ENCODE peak calls at places on chromosomes 16 and 17, in ten cellular contexts. One of them, this sample, is unnamed.

GRCh38 chr17:7043544-7044268 is at the start of gene SLC16A11:
- DNase-seq in tibial artery: no peak
- DNase-seq in NAMALWA: no peak
- DNase-seq in activated T-helper 1 cell treated with anti-CD3 and anti-CD28 coated beads, Interleukin-2, amount 50 U/mL, for 16 hours: no peak
- DNase-seq in T-helper 1 cell: no peak
- DNase-seq in T-helper 9 cell: no peak
- DNase-seq in OCI-LY7: no peak
- DNase-seq in stimulated activated CD4-positive, alpha-beta T cell treated with anti-CD3 and anti-CD28 coated beads, Interleukin-2, amount 100 ng/mL, for 48 hours: no peak
- DNase-seq in left ventricle myocardium inferior: peak
- DNase-seq in ACHN: peak
- DNase-seq in this sample: peak

GRCh38 chr16:55815320-55815719 is 17.6 kb downstream of the CES1 start:
- DNase-seq in tibial artery: no peak
- DNase-seq in NAMALWA: no peak
- DNase-seq in activated T-helper 1 cell treated with anti-CD3 and anti-CD28 coated beads, Interleukin-2, amount 50 U/mL, for 16 hours: no peak
- DNase-seq in T-helper 1 cell: no peak
- DNase-seq in T-helper 9 cell: no peak
- DNase-seq in OCI-LY7: no peak
- DNase-seq in stimulated activated CD4-positive, alpha-beta T cell treated with anti-CD3 and anti-CD28 coated beads, Interleukin-2, amount 100 ng/mL, for 48 hours: no peak
- DNase-seq in left ventricle myocardium inferior: no peak
- DNase-seq in ACHN: no peak
- DNase-seq in this sample: no peak

GRCh38 chr16:52069866-52070265 is 477.1 kb downstream of the TOX3 start:
- DNase-seq in tibial artery: no peak
- DNase-seq in NAMALWA: no peak
- DNase-seq in activated T-helper 1 cell treated with anti-CD3 and anti-CD28 coated beads, Interleukin-2, amount 50 U/mL, for 16 hours: no peak
- DNase-seq in T-helper 1 cell: no peak
- DNase-seq in T-helper 9 cell: no peak
- DNase-seq in OCI-LY7: no peak
- DNase-seq in stimulated activated CD4-positive, alpha-beta T cell treated with anti-CD3 and anti-CD28 coated beads, Interleukin-2, amount 100 ng/mL, for 48 hours: no peak
- DNase-seq in left ventricle myocardium inferior: no peak
- DNase-seq in ACHN: peak
- DNase-seq in this sample: no peak

GRCh38 chr17:7656958-7657715 is 6.4 kb downstream of the ATP1B2 start:
- DNase-seq in tibial artery: peak
- DNase-seq in NAMALWA: no peak
- DNase-seq in activated T-helper 1 cell treated with anti-CD3 and anti-CD28 coated beads, Interleukin-2, amount 50 U/mL, for 16 hours: no peak
- DNase-seq in T-helper 1 cell: no peak
- DNase-seq in T-helper 9 cell: no peak
- DNase-seq in OCI-LY7: no peak
- DNase-seq in stimulated activated CD4-positive, alpha-beta T cell treated with anti-CD3 and anti-CD28 coated beads, Interleukin-2, amount 100 ng/mL, for 48 hours: no peak
- DNase-seq in left ventricle myocardium inferior: peak
- DNase-seq in ACHN: no peak
- DNase-seq in this sample: peak

GRCh38 chr17:81418710-81419332 is 23.6 kb downstream of the BAHCC1 start:
- DNase-seq in tibial artery: no peak
- DNase-seq in NAMALWA: peak
- DNase-seq in activated T-helper 1 cell treated with anti-CD3 and anti-CD28 coated beads, Interleukin-2, amount 50 U/mL, for 16 hours: no peak
- DNase-seq in T-helper 1 cell: no peak
- DNase-seq in T-helper 9 cell: no peak
- DNase-seq in OCI-LY7: no peak
- DNase-seq in stimulated activated CD4-positive, alpha-beta T cell treated with anti-CD3 and anti-CD28 coated beads, Interleukin-2, amount 100 ng/mL, for 48 hours: no peak
- DNase-seq in left ventricle myocardium inferior: no peak
- DNase-seq in ACHN: no peak
- DNase-seq in this sample: no peak

GRCh38 chr16:48448799-48449481 is 63.7 kb upstream of the SIAH1 start:
- DNase-seq in tibial artery: no peak
- DNase-seq in NAMALWA: no peak
- DNase-seq in activated T-helper 1 cell treated with anti-CD3 and anti-CD28 coated beads, Interleukin-2, amount 50 U/mL, for 16 hours: no peak
- DNase-seq in T-helper 1 cell: no peak
- DNase-seq in T-helper 9 cell: no peak
- DNase-seq in OCI-LY7: no peak
- DNase-seq in stimulated activated CD4-positive, alpha-beta T cell treated with anti-CD3 and anti-CD28 coated beads, Interleukin-2, amount 100 ng/mL, for 48 hours: no peak
- DNase-seq in left ventricle myocardium inferior: no peak
- DNase-seq in ACHN: no peak
- DNase-seq in this sample: no peak

GRCh38 chr17:55783684-55784245 is 32.9 kb downstream of the PCTP start:
- DNase-seq in tibial artery: peak
- DNase-seq in NAMALWA: no peak
- DNase-seq in activated T-helper 1 cell treated with anti-CD3 and anti-CD28 coated beads, Interleukin-2, amount 50 U/mL, for 16 hours: no peak
- DNase-seq in T-helper 1 cell: no peak
- DNase-seq in T-helper 9 cell: no peak
- DNase-seq in OCI-LY7: no peak
- DNase-seq in stimulated activated CD4-positive, alpha-beta T cell treated with anti-CD3 and anti-CD28 coated beads, Interleukin-2, amount 100 ng/mL, for 48 hours: no peak
- DNase-seq in left ventricle myocardium inferior: peak
- DNase-seq in ACHN: no peak
- DNase-seq in this sample: no peak

GRCh38 chr17:73338050-73338491 is 26.3 kb upstream of the CDC42EP4 start:
- DNase-seq in tibial artery: peak
- DNase-seq in NAMALWA: no peak
- DNase-seq in activated T-helper 1 cell treated with anti-CD3 and anti-CD28 coated beads, Interleukin-2, amount 50 U/mL, for 16 hours: no peak
- DNase-seq in T-helper 1 cell: no peak
- DNase-seq in T-helper 9 cell: no peak
- DNase-seq in OCI-LY7: no peak
- DNase-seq in stimulated activated CD4-positive, alpha-beta T cell treated with anti-CD3 and anti-CD28 coated beads, Interleukin-2, amount 100 ng/mL, for 48 hours: no peak
- DNase-seq in left ventricle myocardium inferior: no peak
- DNase-seq in ACHN: no peak
- DNase-seq in this sample: peak

GRCh38 chr17:35051183-35051578 is 12.3 kb downstream of the RFFL start:
- DNase-seq in tibial artery: no peak
- DNase-seq in NAMALWA: peak
- DNase-seq in activated T-helper 1 cell treated with anti-CD3 and anti-CD28 coated beads, Interleukin-2, amount 50 U/mL, for 16 hours: no peak
- DNase-seq in T-helper 1 cell: peak
- DNase-seq in T-helper 9 cell: no peak
- DNase-seq in OCI-LY7: peak
- DNase-seq in stimulated activated CD4-positive, alpha-beta T cell treated with anti-CD3 and anti-CD28 coated beads, Interleukin-2, amount 100 ng/mL, for 48 hours: no peak
- DNase-seq in left ventricle myocardium inferior: no peak
- DNase-seq in ACHN: peak
- DNase-seq in this sample: no peak

GRCh38 chr17:82960419-82961271 is 118.8 kb upstream of the METRNL start:
- DNase-seq in tibial artery: peak
- DNase-seq in NAMALWA: no peak
- DNase-seq in activated T-helper 1 cell treated with anti-CD3 and anti-CD28 coated beads, Interleukin-2, amount 50 U/mL, for 16 hours: no peak
- DNase-seq in T-helper 1 cell: no peak
- DNase-seq in T-helper 9 cell: no peak
- DNase-seq in OCI-LY7: no peak
- DNase-seq in stimulated activated CD4-positive, alpha-beta T cell treated with anti-CD3 and anti-CD28 coated beads, Interleukin-2, amount 100 ng/mL, for 48 hours: no peak
- DNase-seq in left ventricle myocardium inferior: peak
- DNase-seq in ACHN: no peak
- DNase-seq in this sample: peak

GRCh38 chr17:50093807-50094206 is 1.3 kb upstream of the PDK2 start:
- DNase-seq in tibial artery: no peak
- DNase-seq in NAMALWA: no peak
- DNase-seq in activated T-helper 1 cell treated with anti-CD3 and anti-CD28 coated beads, Interleukin-2, amount 50 U/mL, for 16 hours: no peak
- DNase-seq in T-helper 1 cell: no peak
- DNase-seq in T-helper 9 cell: no peak
- DNase-seq in OCI-LY7: no peak
- DNase-seq in stimulated activated CD4-positive, alpha-beta T cell treated with anti-CD3 and anti-CD28 coated beads, Interleukin-2, amount 100 ng/mL, for 48 hours: no peak
- DNase-seq in left ventricle myocardium inferior: no peak
- DNase-seq in ACHN: peak
- DNase-seq in this sample: no peak

GRCh38 chr17:34721326-34721725 is 141.9 kb downstream of the TMEM132E start:
- DNase-seq in tibial artery: no peak
- DNase-seq in NAMALWA: no peak
- DNase-seq in activated T-helper 1 cell treated with anti-CD3 and anti-CD28 coated beads, Interleukin-2, amount 50 U/mL, for 16 hours: no peak
- DNase-seq in T-helper 1 cell: no peak
- DNase-seq in T-helper 9 cell: no peak
- DNase-seq in OCI-LY7: no peak
- DNase-seq in stimulated activated CD4-positive, alpha-beta T cell treated with anti-CD3 and anti-CD28 coated beads, Interleukin-2, amount 100 ng/mL, for 48 hours: no peak
- DNase-seq in left ventricle myocardium inferior: no peak
- DNase-seq in ACHN: peak
- DNase-seq in this sample: no peak

GRCh38 chr16:73046484-73047214 is 1.3 kb downstream of the ZFHX3 start:
- DNase-seq in tibial artery: no peak
- DNase-seq in NAMALWA: no peak
- DNase-seq in activated T-helper 1 cell treated with anti-CD3 and anti-CD28 coated beads, Interleukin-2, amount 50 U/mL, for 16 hours: no peak
- DNase-seq in T-helper 1 cell: no peak
- DNase-seq in T-helper 9 cell: no peak
- DNase-seq in OCI-LY7: no peak
- DNase-seq in stimulated activated CD4-positive, alpha-beta T cell treated with anti-CD3 and anti-CD28 coated beads, Interleukin-2, amount 100 ng/mL, for 48 hours: no peak
- DNase-seq in left ventricle myocardium inferior: no peak
- DNase-seq in ACHN: no peak
- DNase-seq in this sample: no peak

GRCh38 chr17:39638317-39638716 is 1.4 kb downstream of the STARD3 start:
- DNase-seq in tibial artery: no peak
- DNase-seq in NAMALWA: no peak
- DNase-seq in activated T-helper 1 cell treated with anti-CD3 and anti-CD28 coated beads, Interleukin-2, amount 50 U/mL, for 16 hours: no peak
- DNase-seq in T-helper 1 cell: no peak
- DNase-seq in T-helper 9 cell: no peak
- DNase-seq in OCI-LY7: no peak
- DNase-seq in stimulated activated CD4-positive, alpha-beta T cell treated with anti-CD3 and anti-CD28 coated beads, Interleukin-2, amount 100 ng/mL, for 48 hours: no peak
- DNase-seq in left ventricle myocardium inferior: no peak
- DNase-seq in ACHN: no peak
- DNase-seq in this sample: no peak

GRCh38 chr17:9645858-9646555 is 690 bp downstream of the USP43 start:
- DNase-seq in tibial artery: no peak
- DNase-seq in NAMALWA: no peak
- DNase-seq in activated T-helper 1 cell treated with anti-CD3 and anti-CD28 coated beads, Interleukin-2, amount 50 U/mL, for 16 hours: no peak
- DNase-seq in T-helper 1 cell: no peak
- DNase-seq in T-helper 9 cell: no peak
- DNase-seq in OCI-LY7: no peak
- DNase-seq in stimulated activated CD4-positive, alpha-beta T cell treated with anti-CD3 and anti-CD28 coated beads, Interleukin-2, amount 100 ng/mL, for 48 hours: no peak
- DNase-seq in left ventricle myocardium inferior: peak
- DNase-seq in ACHN: peak
- DNase-seq in this sample: no peak

GRCh38 chr17:412211-413015 is 59.8 kb upstream of the RPH3AL start:
- DNase-seq in tibial artery: no peak
- DNase-seq in NAMALWA: peak
- DNase-seq in activated T-helper 1 cell treated with anti-CD3 and anti-CD28 coated beads, Interleukin-2, amount 50 U/mL, for 16 hours: peak
- DNase-seq in T-helper 1 cell: peak
- DNase-seq in T-helper 9 cell: peak
- DNase-seq in OCI-LY7: peak
- DNase-seq in stimulated activated CD4-positive, alpha-beta T cell treated with anti-CD3 and anti-CD28 coated beads, Interleukin-2, amount 100 ng/mL, for 48 hours: peak
- DNase-seq in left ventricle myocardium inferior: no peak
- DNase-seq in ACHN: peak
- DNase-seq in this sample: peak